ENCODE peak calls at places on chromosomes 4 and X, in ten cellular contexts. I, L, X, T, G, Z, W, N, B and K are unnamed samples.

GRCh38 chr4:184168406-184169019 is 49.2 kb downstream of the ENPP6 start:
- DNase-seq in I (peak; percentile 46), B (peak; percentile 81), L (peak; percentile 66), Z (peak; percentile 69), N (no peak), G (peak; percentile 74), W (peak; percentile 86), X (peak; percentile 16), T (peak; percentile 83), K (peak; percentile 52)

GRCh38 chr4:150136036-150136435 is 57.8 kb downstream of the DCLK2 start:
- DNase-seq in N (no peak), I (no peak), Z (no peak), B (no peak), L (peak; percentile 38), T (no peak), W (no peak), G (peak; percentile 52), X (no peak), K (no peak)

GRCh38 chr4:87732033-87732770 is 67.2 kb upstream of the IBSP start:
- DNase-seq in W (no peak), B (no peak), N (no peak), X (no peak), T (peak; percentile 55), I (no peak), L (peak; percentile 29), G (no peak), Z (no peak), K (peak; percentile 39)

GRCh38 chrX:8374041-8374825 is 90.4 kb upstream of the VCX3B start:
- DNase-seq in X (peak; percentile 18), T (no peak), W (no peak), L (no peak), B (no peak), N (no peak), G (peak; percentile 2), I (no peak), Z (no peak), K (peak; percentile 15)

GRCh38 chrX:73127700-73128241 is 48.5 kb upstream of the PABPC1L2A start:
- DNase-seq in W (peak; percentile 42), L (no peak), Z (no peak), B (no peak), X (no peak), I (no peak), G (no peak), T (no peak), N (no peak), K (peak; percentile 0)

GRCh38 chrX:153643431-153644351 is 3.3 kb upstream of the DUSP9 start:
- DNase-seq in T (no peak), N (no peak), I (peak; percentile 44), G (no peak), X (no peak), W (no peak), B (no peak), L (no peak), Z (no peak), K (peak; percentile 24)

GRCh38 chr4:143241892-143242291 is 57.2 kb downstream of the USP38 start:
- DNase-seq in T (no peak), N (no peak), I (no peak), W (no peak), Z (peak; percentile 7), L (peak; percentile 17), B (no peak), X (no peak), G (peak; percentile 34), K (peak; percentile 75)

GRCh38 chrX:128142745-128143144 is 90.5 kb upstream of the ACTRT1 start:
- DNase-seq in I (no peak), X (no peak), W (no peak), B (no peak), N (no peak), G (no peak), L (no peak), Z (no peak), T (no peak), K (no peak)

GRCh38 chr4:31088600-31089230 is 368.5 kb downstream of the PCDH7 start:
- DNase-seq in X (peak; percentile 38), L (peak; percentile 84), W (no peak), T (no peak), G (peak; percentile 85), Z (no peak), I (no peak), B (no peak), N (no peak), K (peak; percentile 41)

DNA sequence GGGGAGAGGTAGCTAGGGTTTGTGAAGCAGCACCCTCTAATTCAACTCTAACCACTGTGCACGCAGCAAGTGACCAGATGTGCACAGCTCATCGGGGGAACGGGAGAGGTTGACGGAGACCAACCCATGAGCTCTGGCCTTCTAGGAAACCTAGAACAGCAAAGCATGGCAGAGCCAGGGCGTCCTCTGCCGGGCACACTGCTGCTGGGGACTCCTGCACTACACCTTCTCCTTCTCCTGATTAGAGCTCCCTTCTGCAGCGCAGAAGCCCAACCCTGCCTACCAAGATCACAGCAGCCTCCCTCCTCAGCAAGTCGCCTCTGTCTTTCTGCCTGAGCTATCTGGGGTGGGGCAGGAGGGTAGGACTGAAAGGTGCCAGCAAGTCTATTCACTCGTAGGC is 252.3 kb upstream of the PSAPL1 start:
- DNase-seq in T (peak; percentile 21), X (no peak), W (no peak), G (no peak), I (no peak), Z (no peak), L (no peak), B (no peak), N (no peak), K (no peak)
- TF ChIP-seq CTCF in T (no peak), X (no peak), W (no peak), G (no peak), I (no peak), Z (no peak), L (no peak), B (no peak), N (no peak), K (no peak)

DNA sequence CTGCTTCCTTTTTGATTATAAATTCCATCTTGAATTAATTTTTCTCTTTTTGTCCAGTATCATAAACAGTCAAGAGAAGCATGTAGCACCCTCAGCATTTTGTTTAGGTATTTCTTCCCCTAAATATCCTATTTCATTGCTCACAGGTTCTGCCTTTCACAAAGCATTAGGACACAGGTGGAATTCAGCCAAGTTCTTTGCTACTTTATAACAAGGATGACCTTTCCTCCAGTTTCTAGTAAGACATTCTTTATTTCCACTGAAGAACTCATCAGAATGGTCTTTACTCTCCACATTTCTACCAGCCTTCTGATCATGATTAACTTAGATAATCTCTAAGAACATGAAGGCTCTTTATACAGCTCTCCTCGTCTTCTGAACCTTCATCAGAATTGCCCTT is 7.4 kb downstream of the SLC9B1 start:
- DNase-seq in X (peak; percentile 74), N (no peak), T (no peak), L (peak; percentile 81), Z (no peak), B (no peak), G (peak; percentile 94), W (no peak), I (no peak), K (peak; percentile 72)
- H3K4me3 ChIP-seq in X (no peak overlapping the region), N (no peak overlapping the region), T (no peak overlapping the region), L (no peak overlapping the region), Z (no peak overlapping the region), B (no peak overlapping the region), G (no peak overlapping the region), W (no peak overlapping the region), I (no peak overlapping the region), K (no peak overlapping the region)

DNA sequence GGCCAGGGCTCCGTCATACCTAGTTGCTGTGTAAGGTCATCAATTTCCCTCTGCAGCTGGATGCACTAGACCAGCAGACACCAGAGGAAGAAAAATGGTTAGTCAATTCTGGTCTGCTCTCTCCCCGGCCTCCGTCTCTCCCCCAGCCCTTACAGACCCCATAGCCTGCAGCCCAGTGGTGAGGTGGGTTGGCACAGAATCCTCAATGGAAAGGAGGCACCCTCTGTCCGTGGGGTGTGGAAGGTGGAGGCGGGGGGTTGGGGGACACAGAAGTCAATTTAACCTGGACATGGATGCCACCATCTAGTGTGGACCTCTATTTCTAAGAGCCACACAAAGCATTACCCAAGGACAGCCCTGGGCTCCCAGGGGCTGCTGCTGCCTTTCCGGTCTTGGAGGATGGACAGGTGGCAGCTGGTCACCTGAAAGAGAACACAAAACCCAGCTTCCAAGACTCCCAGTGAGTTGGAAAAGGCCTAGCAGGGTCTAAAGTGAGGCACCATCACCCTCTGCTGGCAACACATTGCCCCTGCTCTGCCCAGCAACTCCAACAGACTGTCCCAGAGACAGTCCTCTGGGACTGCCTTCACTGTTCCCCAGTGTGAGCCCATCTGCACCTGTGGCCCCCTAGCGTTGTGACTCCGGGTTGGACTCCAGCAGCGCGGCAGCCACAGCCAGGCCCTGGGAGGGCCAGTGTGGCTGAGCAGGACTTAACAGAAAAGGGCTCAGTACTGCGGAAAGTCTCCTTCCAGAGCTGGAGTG is 40.1 kb upstream of the NHSL2 start:
- DNase-seq in G (peak; percentile 2), X (no peak), N (no peak), I (peak; percentile 16), Z (peak; percentile 20), T (no peak), B (no peak), W (peak; percentile 20), L (no peak), K (no peak)
- TF ChIP-seq CTCF in G (peak; percentile 36), X (peak; percentile 39), N (no peak), I (peak; percentile 28), Z (peak; percentile 15), T (no peak), B (no peak), W (no peak), L (no peak), K (no peak)

GRCh38 chr4:105719214-105719613 is 10.6 kb downstream of the GSTCD start:
- DNase-seq in T (no peak), W (no peak), I (no peak), G (no peak), B (no peak), N (no peak), X (no peak), L (no peak), Z (no peak), K (no peak)

GRCh38 chr4:105714071-105714521 is 5.5 kb downstream of the GSTCD start:
- DNase-seq in W (no peak), G (peak; percentile 4), T (no peak), N (no peak), I (no peak), L (peak; percentile 7), B (no peak), Z (peak; percentile 34), X (no peak), K (peak; percentile 9)

GRCh38 chr4:105714932-105715331 is 6.3 kb downstream of the GSTCD start:
- DNase-seq in B (no peak), X (no peak), I (no peak), W (no peak), T (no peak), G (no peak), N (no peak), Z (no peak), L (peak; percentile 6), K (no peak)

GRCh38 chr4:105712766-105713165 is 4.2 kb downstream of the GSTCD start:
- DNase-seq in G (no peak), I (no peak), W (no peak), Z (no peak), L (no peak), B (no peak), T (no peak), N (no peak), X (no peak), K (peak; percentile 48)

DNA sequence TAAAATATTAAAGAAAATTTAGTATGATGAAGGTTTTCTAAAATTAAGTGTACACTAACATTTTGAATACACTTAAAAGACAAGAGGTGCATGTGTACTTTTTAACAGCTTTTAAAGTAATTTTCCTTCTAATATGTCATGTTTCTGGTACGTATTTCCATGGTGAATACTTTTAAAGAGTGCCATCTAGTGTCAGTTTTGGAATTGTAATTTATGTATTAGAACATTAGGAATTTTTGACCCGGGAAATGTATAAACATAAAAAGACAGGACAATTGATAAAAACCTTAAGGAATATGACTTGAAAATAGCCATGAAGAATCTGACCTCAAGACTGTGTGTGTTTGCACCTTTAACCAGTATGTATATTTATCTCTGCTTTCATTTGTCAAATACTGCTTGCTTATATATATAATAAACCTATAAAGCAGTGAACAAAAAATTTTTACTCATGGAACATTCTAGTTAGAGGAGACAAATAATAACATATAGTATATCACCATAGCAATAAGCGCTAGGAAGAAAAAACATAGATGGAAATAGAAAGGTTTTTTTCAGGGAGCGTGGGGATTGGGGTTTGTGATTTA is 7.2 kb downstream of the GSTCD start:
- DNase-seq in Z (peak; percentile 21), X (peak; percentile 13), B (no peak), L (peak; percentile 68), I (peak; percentile 18), T (no peak), W (no peak), N (no peak), G (peak; percentile 61), K (peak; percentile 46)
- H3K4me3 ChIP-seq in Z (no peak overlapping the region), X (no peak overlapping the region), B (no peak overlapping the region), L (no peak overlapping the region), I (no peak overlapping the region), T (no peak overlapping the region), W (no peak overlapping the region), N (no peak overlapping the region), G (no peak overlapping the region), K (no peak overlapping the region)